ENCODE peak calls at places on chromosome 12, in nine cellular contexts. Y is neural crest cell, A is heart left ventricle, Q is epithelial cell of esophagus, T is lung, C is RWPE1, R is uterus, V is endodermal cell, N is stomach. X is an unnamed sample.
A peak's percentile ranks its signal among the peaks of the same experiment; 100 is the strongest.

GRCh38 chr12:111035578-111036301 is 115.4 kb upstream of the MYL2 start:
- DNase-seq in V (peak; percentile 82), T (no peak), Q (peak; percentile 15), R (no peak), C (no peak), A (no peak), Y (peak; percentile 14), N (no peak), X (no peak)

GRCh38 chr12:118183711-118184110 is 47.8 kb downstream of the PEBP1 start:
- DNase-seq in N (no peak), T (no peak), V (no peak), Y (no peak), R (no peak), Q (peak; percentile 24), C (no peak), A (no peak), X (no peak)

GRCh38 chr12:50099302-50100008 is 4.4 kb upstream of the GPD1 start:
- DNase-seq in Q (peak; percentile 58), T (no peak), N (no peak), Y (no peak), A (no peak), V (no peak), C (no peak), R (no peak), X (no peak)

GRCh38 chr12:2183556-2184541 is 131.1 kb downstream of the CACNA1C start:
- DNase-seq in C (no peak), Y (no peak), R (peak; percentile 50), V (peak; percentile 80), Q (no peak), N (no peak), A (no peak), T (no peak), X (no peak)

GRCh38 chr12:3061129-3061857 is 15.9 kb upstream of the TSPAN9 start:
- DNase-seq in R (no peak), Y (no peak), T (no peak), C (no peak), A (peak; percentile 3), Q (no peak), N (no peak), V (peak; percentile 36), X (no peak)

GRCh38 chr12:15209782-15210181 is 11.4 kb downstream of the RERG start:
- DNase-seq in R (peak; percentile 66), T (no peak), Y (no peak), N (no peak), C (peak; percentile 41), V (no peak), A (no peak), Q (peak; percentile 71), X (no peak)

GRCh38 chr12:32651151-32651955 is 27.7 kb upstream of the DNM1L start:
- DNase-seq in Q (no peak), V (no peak), R (no peak), C (no peak), Y (no peak), A (no peak), T (no peak), N (no peak), X (no peak)

GRCh38 chr12:16590645-16591044 is 15.3 kb downstream of the LMO3 start:
- DNase-seq in N (no peak), Y (no peak), V (no peak), T (no peak), A (no peak), R (no peak), C (no peak), Q (no peak), X (no peak)

GRCh38 chr12:12927211-12928079 is 24.5 kb downstream of the GPRC5D start:
- DNase-seq in Q (peak; percentile 83), V (no peak), T (peak; percentile 90), A (peak; percentile 84), C (peak; percentile 95), Y (peak; percentile 66), N (peak; percentile 94), R (peak; percentile 29), X (peak; percentile 53)

GRCh38 chr12:102061096-102061555 is 665 bp downstream of the WASHC3 start:
- DNase-seq in Y (no peak), R (no peak), A (no peak), Q (peak; percentile 54), N (no peak), V (no peak), T (no peak), C (peak; percentile 13), X (no peak)

DNA sequence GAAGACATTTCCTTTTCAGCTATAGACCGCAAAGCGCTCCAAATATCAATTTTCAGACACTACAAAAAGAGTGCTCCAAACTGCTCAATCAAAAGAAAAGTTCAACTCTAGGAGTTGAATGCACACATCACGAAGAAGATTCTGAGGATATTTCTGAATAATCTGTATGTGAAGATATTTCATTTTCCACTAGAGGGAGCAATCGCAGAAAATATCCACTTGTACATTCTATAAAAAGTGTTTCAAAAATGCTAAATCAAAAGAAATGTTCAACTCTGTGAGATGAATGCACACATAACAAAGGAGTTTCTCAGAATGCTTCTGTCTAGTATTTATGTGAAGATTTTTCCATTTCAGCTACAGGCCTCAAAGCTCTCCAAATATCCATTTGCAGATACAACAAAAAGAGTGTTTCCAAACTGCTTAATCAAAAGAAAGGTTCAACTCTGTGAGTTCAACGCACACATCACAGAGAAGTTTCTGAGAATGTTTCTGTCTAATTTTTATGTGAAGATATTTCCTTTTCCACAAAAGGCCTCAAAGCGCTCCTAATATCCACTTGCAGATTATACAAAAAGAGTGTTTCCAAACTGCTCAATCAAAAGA is 643.8 kb upstream of the ALG10B start:
- DNase-seq in T (no peak), Y (no peak), N (no peak), A (no peak), R (no peak), Q (peak; percentile 10), C (no peak), V (no peak), X (no peak)
- TF ChIP-seq CTCF in T (no peak), Y (peak; percentile 45), N (no peak), A (no peak), R (no peak), Q (no peak), C (peak; percentile 42), V (peak; percentile 55), X (peak; percentile 18)

DNA sequence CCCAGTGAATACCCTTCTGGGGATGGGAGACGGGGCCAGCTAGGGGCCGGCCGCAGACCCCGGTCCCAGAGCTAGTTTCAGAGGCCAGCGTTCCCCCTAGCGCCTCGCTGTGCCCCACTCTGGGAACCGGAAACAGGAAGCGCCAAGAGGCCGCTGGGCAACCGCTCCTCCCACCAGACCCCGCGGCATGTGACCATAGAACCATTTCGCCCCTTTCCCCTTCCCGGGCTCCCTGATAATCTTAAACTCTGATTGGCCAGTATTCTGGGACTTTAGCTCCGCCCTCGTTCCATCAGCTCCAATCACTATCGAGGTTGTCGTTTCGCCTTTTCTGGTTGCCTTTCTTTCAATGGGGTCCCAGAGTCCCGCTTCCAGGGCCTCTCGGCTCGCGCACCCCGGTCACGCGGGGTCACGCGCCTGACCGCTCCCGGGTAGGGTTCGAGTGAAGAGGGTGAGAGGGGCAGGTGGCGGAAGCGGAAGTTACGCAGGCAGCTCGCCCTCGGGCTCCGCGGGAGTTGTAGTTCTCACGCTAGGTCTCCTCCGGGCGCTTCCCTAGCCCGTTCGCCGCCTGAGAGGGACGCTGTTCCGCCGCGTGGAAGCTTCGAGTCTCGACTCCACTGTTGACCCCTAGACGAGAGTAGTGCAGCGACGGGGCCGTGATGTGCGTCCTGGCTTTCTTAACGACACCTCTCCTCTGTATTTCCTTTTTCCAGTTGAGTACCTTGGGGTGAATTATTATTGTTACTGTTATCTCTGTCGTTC is at the start of gene M6PR:
- DNase-seq in Y (peak; percentile 84), N (peak; percentile 90), V (peak; percentile 99), Q (peak; percentile 94), R (peak; percentile 94), A (peak; percentile 96), T (peak; percentile 94), C (peak; percentile 99), X (peak; percentile 95)
- TF ChIP-seq CTCF in Y (peak; percentile 67), N (no peak), V (peak; percentile 86), Q (peak; percentile 56), R (peak; percentile 68), A (peak; percentile 72), T (peak; percentile 47), C (peak; percentile 46), X (no peak)

GRCh38 chr12:5556033-5556614 is 124.2 kb downstream of the NTF3 start:
- DNase-seq in C (no peak), Q (no peak), T (no peak), N (no peak), A (no peak), R (no peak), V (peak; percentile 91), Y (peak; percentile 18), X (no peak)
- TF ChIP-seq CTCF in C (peak; percentile 6), Q (peak; percentile 2), T (no peak), N (no peak), A (no peak), R (no peak), V (peak; percentile 88), Y (peak; percentile 59), X (peak; percentile 32)

GRCh38 chr12:119988440-119988787 is 622 bp upstream of the BICDL1 start:
- DNase-seq in C (peak; percentile 62), Q (no peak), R (no peak), N (no peak), Y (no peak), T (no peak), V (no peak), A (no peak), X (no peak)
- TF ChIP-seq CTCF in C (peak; percentile 34), Q (peak; percentile 48), R (no peak), N (no peak), Y (peak; percentile 38), T (no peak), V (peak; percentile 51), A (no peak), X (no peak)

GRCh38 chr12:51377099-51377984 is 13.9 kb downstream of the GALNT6 start:
- DNase-seq in R (no peak), T (no peak), C (no peak), Q (no peak), A (no peak), N (no peak), V (no peak), Y (no peak), X (no peak)
- TF ChIP-seq CTCF in R (no peak), T (no peak), C (no peak), Q (no peak), A (no peak), N (no peak), V (peak; percentile 47), Y (no peak), X (no peak)

GRCh38 chr12:121399391-121400331 is at the start of gene RNF34:
- DNase-seq in Y (peak; percentile 97), N (peak; percentile 99), C (peak; percentile 99), V (peak; percentile 100), R (peak; percentile 98), A (peak; percentile 99), T (peak; percentile 99), Q (peak; percentile 99), X (peak; percentile 99)
- TF ChIP-seq CTCF in Y (no peak), N (no peak), C (no peak), V (no peak), R (no peak), A (peak; percentile 17), T (no peak), Q (peak; percentile 14), X (no peak)

GRCh38 chr12:11815397-11815796 is 165.9 kb downstream of the ETV6 start:
- DNase-seq in V (peak; percentile 77), Q (peak; percentile 62), R (no peak), C (no peak), N (no peak), T (no peak), A (no peak), Y (no peak), X (no peak)
- TF ChIP-seq CTCF in V (no peak), Q (no peak), R (no peak), C (no peak), N (no peak), T (no peak), A (no peak), Y (no peak), X (no peak)

GRCh38 chr12:71551529-71551928 is 111.9 kb downstream of the LGR5 start:
- DNase-seq in V (no peak), Q (peak; percentile 33), Y (no peak), R (no peak), T (no peak), N (no peak), A (no peak), C (no peak), X (no peak)
- TF ChIP-seq CTCF in V (peak; percentile 63), Q (peak; percentile 48), Y (peak; percentile 56), R (no peak), T (no peak), N (no peak), A (no peak), C (no peak), X (peak; percentile 39)